ENCODE peak calls at places on chromosomes 3 and 15, in six cellular contexts. G is body of pancreas, V is pancreas, B is GM23338, X is small intestine, P is ovary. J is an unnamed sample. For H3K4me1, the result is how much of the 10 kb centered on the place peaks cover.

GRCh38 chr3:8416965-8417364 is 84.7 kb upstream of the LMCD1 start:
- DNase-seq in V (peak), P (no peak), X (peak), G (peak), B (peak), J (peak)

GRCh38 chr3:191333481-191333880 is 3.2 kb upstream of the UTS2B start:
- DNase-seq in G (no peak), X (no peak), V (no peak), B (no peak), P (no peak), J (no peak)

GRCh38 chr3:29649815-29650547 is 369.1 kb downstream of the RBMS3 start:
- DNase-seq in B (no peak), X (peak), G (no peak), V (no peak), P (no peak), J (no peak)

GRCh38 chr3:41710646-41711388 is 251.1 kb downstream of the ULK4 start:
- DNase-seq in P (no peak), X (no peak), V (no peak), B (peak), G (no peak), J (no peak)

GRCh38 chr15:80777137-80777536 is 2.0 kb upstream of the CEMIP start:
- DNase-seq in V (no peak), X (no peak), G (no peak), P (no peak), B (no peak), J (no peak)

GRCh38 chr15:73799466-73799865 is 46.3 kb upstream of the INSYN1 start:
- DNase-seq in P (no peak), B (peak), G (no peak), V (no peak), X (no peak), J (no peak)

GRCh38 chr15:68028137-68028771 is 25.9 kb upstream of the PIAS1 start:
- DNase-seq in B (no peak), P (no peak), G (no peak), V (no peak), X (no peak), J (no peak)

GRCh38 chr3:19937459-19938362 is 3.7 kb upstream of the EFHB start:
- DNase-seq in V (no peak), B (peak), X (no peak), G (no peak), P (no peak), J (no peak)

GRCh38 chr15:65375871-65376552 is 1.8 kb downstream of the IGDCC3 start:
- DNase-seq in V (no peak), G (no peak), B (no peak), X (no peak), P (no peak), J (no peak)

GRCh38 chr15:100572362-100572983 is 29.5 kb downstream of the LINS1 start:
- DNase-seq in B (peak), G (no peak), P (no peak), X (peak), V (no peak), J (no peak)

GRCh38 chr3:52046186-52046913 is 10.0 kb downstream of the DUSP7 start:
- DNase-seq in X (no peak), G (no peak), V (no peak), P (no peak), B (no peak), J (peak)

GRCh38 chr15:101244039-101244781 is 7.6 kb downstream of the CHSY1 start:
- DNase-seq in X (no peak), B (no peak), P (no peak), G (no peak), V (no peak), J (no peak)

GRCh38 chr3:150078983-150079739 is 108.5 kb upstream of the PFN2 start:
- DNase-seq in V (no peak), P (no peak), G (no peak), X (no peak), B (no peak), J (no peak)
- H3K4me1 ChIP-seq in V (under half), P (under half), G (under half), X (under half), B (under half), J (under half)

GRCh38 chr3:5021571-5022092 is 42.4 kb downstream of the BHLHE40 start:
- DNase-seq in G (no peak), B (no peak), X (no peak), V (no peak), P (no peak), J (no peak)

GRCh38 chr3:5017953-5018531 is 38.8 kb downstream of the BHLHE40 start:
- DNase-seq in X (peak), B (no peak), G (peak), P (no peak), V (no peak), J (peak)

GRCh38 chr3:5020262-5020722 is 41.1 kb downstream of the BHLHE40 start:
- DNase-seq in V (no peak), G (no peak), B (no peak), P (no peak), X (no peak), J (no peak)

GRCh38 chr3:5021116-5021515 is 41.9 kb downstream of the BHLHE40 start:
- DNase-seq in V (no peak), P (no peak), B (no peak), X (no peak), G (no peak), J (no peak)

DNA sequence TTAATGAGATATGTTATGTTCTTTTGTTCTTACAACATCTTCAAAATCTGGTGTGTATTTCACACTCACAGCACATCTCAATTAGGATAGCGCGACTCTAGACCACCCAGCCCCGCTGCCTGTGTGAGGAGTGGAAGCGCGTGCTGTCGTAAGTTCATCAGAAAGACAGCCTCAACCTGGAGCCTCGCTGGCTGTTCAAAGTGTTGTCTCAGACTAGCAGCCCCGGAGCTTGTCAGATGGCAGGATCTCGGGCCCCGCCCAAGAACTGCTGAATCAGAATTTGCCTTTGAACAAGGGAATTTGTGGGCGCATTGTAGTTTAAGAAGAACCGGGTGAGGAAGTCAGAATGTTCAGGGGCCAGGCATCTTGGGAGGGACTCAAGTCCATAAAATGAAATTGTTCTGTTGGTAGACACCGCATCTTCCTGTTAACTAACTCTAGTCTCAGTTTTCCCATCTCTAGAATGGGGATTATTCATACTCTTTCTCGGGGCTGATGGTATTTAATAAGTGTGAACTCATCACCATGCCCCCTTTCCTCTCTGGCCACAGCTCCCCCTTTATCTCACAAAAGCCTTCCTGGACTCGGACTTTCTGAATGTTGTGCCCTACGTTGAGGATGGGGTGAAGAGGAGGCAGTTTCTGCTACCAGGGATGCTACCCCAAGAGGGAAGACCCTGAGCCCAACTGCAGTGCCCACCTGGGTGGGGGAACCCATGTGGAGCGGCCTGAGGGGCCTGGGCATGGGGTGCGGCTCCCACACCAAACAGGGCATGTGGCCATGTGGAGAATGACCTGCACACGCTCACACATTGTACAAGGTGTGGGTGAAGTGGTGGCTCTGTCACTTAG is 40.4 kb downstream of the BHLHE40 start:
- DNase-seq in G (no peak), X (peak), B (no peak), P (no peak), V (no peak), J (no peak)
- H3K4me1 ChIP-seq in G (under half), X (under half), B (under half), P (under half), V (under half), J (under half)

GRCh38 chr3:179973931-179974361 is 62.8 kb downstream of the PEX5L start:
- DNase-seq in P (no peak), X (no peak), V (no peak), G (no peak), B (peak), J (no peak)

GRCh38 chr3:179973024-179973423 is 63.7 kb downstream of the PEX5L start:
- DNase-seq in B (no peak), P (no peak), X (no peak), V (no peak), G (no peak), J (no peak)

GRCh38 chr3:179981646-179982045 is 55.1 kb downstream of the PEX5L start:
- DNase-seq in X (no peak), G (no peak), P (no peak), B (no peak), V (no peak), J (no peak)

DNA sequence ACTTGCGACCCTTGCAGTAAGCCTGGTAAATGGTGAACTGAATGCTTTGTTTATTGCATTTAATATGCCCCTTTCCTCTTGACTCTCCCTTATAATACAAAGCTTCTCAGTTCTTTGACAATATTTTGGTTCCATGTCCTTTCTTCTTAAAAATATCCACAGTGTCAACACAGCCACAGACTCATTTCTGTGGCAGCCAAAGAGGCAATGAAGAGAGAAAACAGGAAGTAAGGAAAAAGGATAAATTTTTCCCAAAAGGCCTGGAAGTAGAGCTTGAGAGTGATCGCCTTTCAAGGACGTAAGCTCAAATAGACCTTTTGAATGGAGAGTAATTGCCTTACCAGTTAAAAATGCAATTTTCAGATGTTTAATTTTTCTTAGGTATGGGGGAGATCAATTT is 59.4 kb downstream of the PEX5L start:
- DNase-seq in V (no peak), G (no peak), B (no peak), X (no peak), P (no peak), J (no peak)
- H3K4me1 ChIP-seq in V (under half), G (under half), B (under half), X (under half), P (under half), J (under half)

DNA sequence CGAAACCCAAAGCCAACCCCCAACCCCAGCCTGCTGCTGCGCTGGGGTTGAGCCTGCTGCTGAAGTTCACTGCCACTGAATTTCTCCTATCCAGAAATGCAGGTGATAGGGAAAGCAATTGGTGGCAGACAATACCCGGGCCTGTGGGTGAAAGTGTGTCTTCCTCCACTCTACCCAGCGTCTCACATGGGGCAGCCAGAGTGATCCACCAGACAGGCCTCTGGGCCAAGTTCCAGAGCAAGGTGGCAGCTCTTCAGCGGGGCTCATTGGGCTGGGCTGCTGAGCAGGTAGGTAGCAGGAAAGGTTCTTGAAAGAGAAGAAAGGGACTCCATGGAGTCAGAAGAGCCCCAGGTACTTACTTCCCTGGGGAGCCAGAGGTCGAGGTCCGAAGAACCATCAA is 6.0 kb downstream of the ADCY5 start:
- DNase-seq in X (no peak), G (no peak), P (no peak), B (no peak), V (no peak), J (no peak)
- H3K4me1 ChIP-seq in X (under half), G (under half), P (under half), B (under half), V (under half), J (under half)

GRCh38 chr3:138082085-138082991 is 33.1 kb downstream of the DZIP1L start:
- DNase-seq in P (peak), B (no peak), G (no peak), X (peak), V (no peak), J (no peak)

GRCh38 chr3:138081371-138082084 is 33.9 kb downstream of the DZIP1L start:
- DNase-seq in B (no peak), V (no peak), X (no peak), P (no peak), G (no peak), J (no peak)

GRCh38 chr3:138078096-138078495 is 37.3 kb downstream of the DZIP1L start:
- DNase-seq in P (no peak), G (no peak), V (no peak), B (no peak), X (no peak), J (no peak)

GRCh38 chr3:138079901-138080300 is 35.5 kb downstream of the DZIP1L start:
- DNase-seq in P (no peak), V (no peak), G (no peak), X (no peak), B (no peak), J (no peak)

DNA sequence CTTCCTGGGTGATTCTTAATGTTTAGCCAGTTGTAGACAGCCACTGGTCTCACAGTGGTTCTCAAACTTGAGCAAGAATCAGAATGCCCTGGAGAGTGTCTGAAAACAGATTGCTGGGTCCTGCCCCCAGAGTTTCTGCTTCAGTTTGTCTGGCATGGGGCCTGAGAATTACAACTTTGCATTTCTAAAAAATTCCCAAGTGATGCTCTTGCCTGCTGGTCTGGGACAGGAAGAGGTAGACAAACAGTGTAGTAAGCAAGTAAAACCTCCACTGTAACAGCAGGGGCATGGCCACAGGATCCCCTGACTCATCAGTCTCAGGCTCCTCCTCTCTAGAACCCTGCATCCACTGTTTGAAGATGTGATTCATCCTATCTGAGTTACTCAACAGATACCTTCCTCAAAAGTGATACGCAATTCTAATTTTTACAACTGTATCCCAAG is 36.5 kb downstream of the DZIP1L start:
- DNase-seq in B (no peak), G (no peak), V (no peak), P (no peak), X (no peak), J (no peak)
- H3K4me1 ChIP-seq in B (under half), G (under half), V (under half), P (under half), X (under half), J (under half)

DNA sequence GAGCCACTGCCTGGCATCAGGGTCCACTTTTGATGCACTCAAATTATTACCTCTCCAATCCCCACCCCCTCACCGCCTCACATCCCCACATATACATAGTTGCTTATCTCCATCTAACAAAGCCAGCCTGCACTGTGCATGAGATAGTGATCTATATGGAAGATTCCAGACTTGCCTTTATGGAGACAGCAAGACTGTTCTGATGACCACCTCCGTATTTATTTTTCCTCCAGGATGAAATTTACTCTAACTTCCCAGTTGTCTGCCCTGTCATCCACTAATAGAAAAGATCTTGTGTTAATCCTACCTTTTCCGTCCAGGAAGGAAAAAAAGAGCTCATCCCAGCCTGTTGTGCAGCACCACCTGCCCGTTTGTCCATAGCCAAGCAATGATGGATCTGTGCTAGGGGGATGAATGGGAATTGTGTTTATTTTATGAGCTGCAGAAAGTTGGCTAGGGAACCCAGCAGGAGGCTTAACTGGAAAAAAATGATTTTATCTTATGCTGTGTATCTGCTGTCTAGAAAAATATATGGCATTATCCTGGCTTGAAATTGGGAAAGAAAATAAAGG is 114.5 kb downstream of the CD47 start:
- DNase-seq in B (no peak), P (no peak), X (no peak), V (no peak), G (no peak), J (no peak)
- H3K4me1 ChIP-seq in B (under half), P (under half), X (under half), V (under half), G (under half), J (under half)